ENCODE peak calls at places on chromosomes 6 and 20, in seven cellular contexts. H, S, T, Z, M, I and K are unnamed samples.
A peak's percentile ranks its signal among the peaks of the same experiment; 100 is the strongest.

GRCh38 chr6:18412644-18413043 is 25.5 kb downstream of the RNF144B start:
- DNase-seq in H (peak; percentile 42), S (no peak), T (no peak), Z (peak; percentile 86), M (no peak), I (no peak), K (no peak)

GRCh38 chr6:56193846-56194245 is 53.5 kb downstream of the COL21A1 start:
- DNase-seq in H (peak; percentile 45), S (no peak), T (no peak), Z (no peak), M (no peak), I (no peak), K (no peak)

GRCh38 chr6:132096996-132097395 is 145.8 kb upstream of the CCN2 start:
- DNase-seq in H (no peak), S (no peak), T (no peak), Z (no peak), M (no peak), I (no peak), K (no peak)

GRCh38 chr6:152635949-152636674 is 1.1 kb downstream of the SYNE1 start:
- DNase-seq in H (peak; percentile 12), S (peak; percentile 72), T (peak; percentile 66), Z (peak; percentile 15), M (peak; percentile 23), I (no peak), K (no peak)

GRCh38 chr6:21331221-21331620 is 262.3 kb upstream of the SOX4 start:
- DNase-seq in H (no peak), S (no peak), T (no peak), Z (peak; percentile 67), M (no peak), I (no peak), K (no peak)

GRCh38 chr20:44038681-44039123 is 124.0 kb downstream of the TOX2 start:
- DNase-seq in H (no peak), S (no peak), T (peak; percentile 49), Z (no peak), M (no peak), I (no peak), K (no peak)

GRCh38 chr6:11271228-11271627 is 38.8 kb upstream of the NEDD9 start:
- DNase-seq in H (no peak), S (no peak), T (no peak), Z (no peak), M (no peak), I (no peak), K (no peak)

GRCh38 chr6:92109256-92109655 is 1310.1 kb downstream of the EPHA7 start:
- DNase-seq in H (no peak), S (no peak), T (no peak), Z (no peak), M (no peak), I (no peak), K (no peak)

GRCh38 chr6:5599112-5599511 is 337.8 kb downstream of the FARS2 start:
- DNase-seq in H (no peak), S (no peak), T (no peak), Z (no peak), M (no peak), I (no peak), K (no peak)

GRCh38 chr20:24337074-24337473 is 132.4 kb upstream of the SYNDIG1 start:
- DNase-seq in H (peak; percentile 78), S (no peak), T (no peak), Z (peak; percentile 20), M (no peak), I (no peak), K (no peak)

GRCh38 chr20:6767536-6768227 is at the start of gene BMP2:
- DNase-seq in H (peak; percentile 62), S (peak; percentile 82), T (peak; percentile 82), Z (peak; percentile 65), M (peak; percentile 91), I (no peak), K (peak; percentile 3)

GRCh38 chr6:83126807-83127206 is 59.3 kb downstream of the DOP1A start:
- DNase-seq in H (no peak), S (no peak), T (no peak), Z (no peak), M (no peak), I (no peak), K (no peak)

GRCh38 chr6:52063584-52064400 is 23.6 kb downstream of the PKHD1 start:
- DNase-seq in H (peak; percentile 67), S (peak; percentile 81), T (no peak), Z (no peak), M (peak; percentile 73), I (peak; percentile 35), K (peak; percentile 39)

GRCh38 chr20:61538481-61539265 is 286.6 kb downstream of the CDH4 start:
- DNase-seq in H (no peak), S (no peak), T (no peak), Z (no peak), M (no peak), I (no peak), K (no peak)

GRCh38 chr6:44035621-44036020 is 91.6 kb downstream of the MRPL14 start:
- DNase-seq in H (no peak), S (peak; percentile 28), T (peak; percentile 17), Z (no peak), M (no peak), I (no peak), K (no peak)

GRCh38 chr6:37054171-37054570 is 48.7 kb downstream of the FGD2 start:
- DNase-seq in H (no peak), S (no peak), T (no peak), Z (no peak), M (no peak), I (no peak), K (no peak)

GRCh38 chr20:21147593-21147992 is 21.7 kb downstream of the KIZ start:
- DNase-seq in H (peak; percentile 43), S (no peak), T (no peak), Z (no peak), M (no peak), I (no peak), K (no peak)

GRCh38 chr6:30880563-30881252 is 3.6 kb upstream of the DDR1 start:
- DNase-seq in H (no peak), S (peak; percentile 90), T (no peak), Z (no peak), M (no peak), I (no peak), K (no peak)

GRCh38 chr6:4599924-4600323 is 176.3 kb upstream of the CDYL start:
- DNase-seq in H (peak; percentile 100), S (no peak), T (no peak), Z (peak; percentile 91), M (peak; percentile 51), I (peak; percentile 37), K (no peak)

GRCh38 chr6:11653028-11653583 is 115.6 kb downstream of the TMEM170B start:
- DNase-seq in H (peak; percentile 69), S (peak; percentile 69), T (no peak), Z (peak; percentile 93), M (peak; percentile 64), I (no peak), K (no peak)

GRCh38 chr20:20527661-20528060 is 159.8 kb downstream of the INSM1 start:
- DNase-seq in H (no peak), S (no peak), T (no peak), Z (no peak), M (no peak), I (no peak), K (no peak)

GRCh38 chr6:145206247-145206907 is 528.9 kb downstream of the EPM2A start:
- DNase-seq in H (no peak), S (no peak), T (no peak), Z (peak; percentile 60), M (peak; percentile 23), I (no peak), K (no peak)
- H3K4me1 ChIP-seq in H (no peaks in the 10 kb centered on the region), S (no peaks in the 10 kb centered on the region), T (no peaks in the 10 kb centered on the region), Z (peaks cover 10% of the 10 kb centered on the region), M (peaks cover 7% of the 10 kb centered on the region), I (no peaks in the 10 kb centered on the region), K (no peaks in the 10 kb centered on the region)

DNA sequence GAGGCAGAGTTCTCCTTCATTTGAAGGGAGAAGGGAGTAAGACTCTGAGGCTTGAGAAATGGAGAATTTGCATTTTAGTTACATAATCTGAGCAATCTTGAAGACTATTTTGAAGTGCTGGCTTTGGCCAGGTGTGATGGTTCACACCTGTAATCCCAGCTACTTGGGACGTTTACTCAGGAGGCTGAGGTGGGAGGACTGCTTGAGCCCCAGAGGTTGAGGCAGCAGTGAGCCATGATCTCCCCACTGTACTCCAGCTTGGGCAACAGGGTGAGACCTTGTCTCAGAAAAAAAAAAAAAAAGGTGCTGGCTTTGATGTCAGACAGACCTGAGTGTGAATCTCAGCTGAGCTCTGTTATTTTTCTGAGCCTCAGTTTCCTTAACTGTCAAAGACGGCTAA is 12.4 kb upstream of the ARMC12 start:
- DNase-seq in H (no peak), S (peak; percentile 35), T (peak; percentile 21), Z (no peak), M (no peak), I (no peak), K (no peak)
- H3K4me1 ChIP-seq in H (peaks cover 44% of the 10 kb centered on the region), S (peaks cover 21% of the 10 kb centered on the region), T (peaks cover 76% of the 10 kb centered on the region), Z (peaks cover 39% of the 10 kb centered on the region), M (peaks cover 78% of the 10 kb centered on the region), I (peaks cover 47% of the 10 kb centered on the region), K (peaks cover 20% of the 10 kb centered on the region)

GRCh38 chr6:7197752-7198151 is 90.0 kb downstream of the RREB1 start:
- DNase-seq in H (no peak), S (no peak), T (no peak), Z (no peak), M (no peak), I (no peak), K (no peak)

GRCh38 chr6:7201444-7201731 is 93.6 kb downstream of the RREB1 start:
- DNase-seq in H (no peak), S (no peak), T (no peak), Z (no peak), M (no peak), I (no peak), K (no peak)

GRCh38 chr6:7200598-7201443 is 93.1 kb downstream of the RREB1 start:
- DNase-seq in H (peak; percentile 92), S (no peak), T (peak; percentile 84), Z (no peak), M (peak; percentile 65), I (no peak), K (no peak)

GRCh38 chr6:7196685-7197283 is 89.0 kb downstream of the RREB1 start:
- DNase-seq in H (no peak), S (no peak), T (no peak), Z (no peak), M (no peak), I (no peak), K (no peak)

GRCh38 chr6:7198833-7199800 is 91.4 kb downstream of the RREB1 start:
- DNase-seq in H (no peak), S (no peak), T (no peak), Z (no peak), M (no peak), I (no peak), K (no peak)
- H3K4me1 ChIP-seq in H (peaks cover 30% of the 10 kb centered on the region), S (no peaks in the 10 kb centered on the region), T (peaks cover 39% of the 10 kb centered on the region), Z (no peaks in the 10 kb centered on the region), M (peaks cover 10% of the 10 kb centered on the region), I (no peaks in the 10 kb centered on the region), K (no peaks in the 10 kb centered on the region)

DNA sequence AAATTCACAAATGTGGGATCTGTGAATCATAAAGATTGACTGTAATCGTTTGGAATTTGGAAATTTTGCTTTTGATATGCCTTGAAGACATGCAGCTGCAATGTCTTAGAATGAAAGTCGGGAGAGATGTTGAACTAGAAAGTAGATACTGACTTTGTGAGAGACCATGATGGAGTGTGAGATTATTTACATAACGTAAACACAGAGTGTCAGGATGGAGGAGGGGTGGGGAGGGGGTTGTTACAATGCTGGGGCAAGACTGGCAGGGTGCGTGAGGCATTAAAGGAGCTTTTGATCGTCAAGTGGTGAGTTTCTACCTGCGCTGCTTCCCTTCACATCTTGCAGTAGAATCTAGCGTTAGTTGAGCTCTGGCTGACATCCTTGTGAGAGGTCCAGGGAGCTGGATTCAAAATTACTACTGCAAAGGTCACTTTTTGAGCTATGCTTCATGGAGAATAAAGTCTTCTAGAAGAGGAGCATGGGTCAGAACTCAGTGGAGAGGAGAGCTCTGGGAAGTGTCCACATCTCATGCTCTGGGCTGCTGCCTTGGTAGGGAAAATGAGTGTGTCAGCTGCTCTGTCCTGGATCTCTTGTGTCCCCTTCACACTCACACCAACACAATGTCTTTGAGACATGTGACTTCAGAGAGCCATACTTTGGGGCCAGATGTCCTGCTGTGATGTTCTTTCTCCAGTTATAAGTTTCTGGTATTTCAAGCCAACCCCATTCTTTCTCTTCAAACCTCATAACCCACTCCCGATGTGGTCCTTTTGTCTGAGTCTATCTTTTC is 105.2 kb upstream of the CITED2 start:
- DNase-seq in H (no peak), S (peak; percentile 66), T (no peak), Z (no peak), M (no peak), I (no peak), K (no peak)
- H3K4me1 ChIP-seq in H (no peaks in the 10 kb centered on the region), S (peaks cover 19% of the 10 kb centered on the region), T (peaks cover 6% of the 10 kb centered on the region), Z (peaks cover 3% of the 10 kb centered on the region), M (peaks cover 7% of the 10 kb centered on the region), I (no peaks in the 10 kb centered on the region), K (peaks cover 3% of the 10 kb centered on the region)